ENCODE peak calls at places on chromosome 21, in nine cellular contexts. Z, X, D, I, F, L, K, G and W are unnamed samples.

GRCh38 chr21:45385549-45386050 is 19.4 kb upstream of the COL18A1 start:
- DNase-seq in Z (no peak), X (peak), D (no peak), I (no peak), F (no peak), L (peak), K (no peak), G (no peak), W (no peak)

GRCh38 chr21:34817821-34818662 is 149.2 kb downstream of the CLIC6 start:
- DNase-seq in Z (no peak), X (no peak), D (no peak), I (no peak), F (no peak), L (no peak), K (no peak), G (no peak), W (no peak)

GRCh38 chr21:45285266-45285931 is 2.3 kb downstream of the POFUT2 start:
- DNase-seq in Z (no peak), X (peak), D (no peak), I (peak), F (no peak), L (no peak), K (no peak), G (peak), W (no peak)

GRCh38 chr21:45959779-45960390 is 21.7 kb upstream of the COL6A1 start:
- DNase-seq in Z (no peak), X (no peak), D (no peak), I (no peak), F (no peak), L (no peak), K (no peak), G (no peak), W (no peak)

GRCh38 chr21:23694396-23694795 is 1912.9 kb downstream of the MRPL39 start:
- DNase-seq in Z (no peak), X (no peak), D (no peak), I (no peak), F (no peak), L (no peak), K (no peak), G (no peak), W (no peak)

GRCh38 chr21:45414396-45415187 is 9.6 kb downstream of the COL18A1 start:
- DNase-seq in Z (no peak), X (peak), D (no peak), I (no peak), F (no peak), L (peak), K (no peak), G (peak), W (no peak)

GRCh38 chr21:42367379-42368165 is 1.2 kb upstream of the TFF1 start:
- DNase-seq in Z (no peak), X (no peak), D (no peak), I (no peak), F (no peak), L (no peak), K (no peak), G (no peak), W (no peak)

GRCh38 chr21:17463441-17463840 is 49.4 kb upstream of the CXADR start:
- DNase-seq in Z (peak), X (no peak), D (no peak), I (no peak), F (peak), L (no peak), K (peak), G (no peak), W (peak)

GRCh38 chr21:44801468-44802395 is at the start of gene UBE2G2:
- DNase-seq in Z (peak), X (peak), D (peak), I (no peak), F (peak), L (peak), K (no peak), G (peak), W (no peak)

GRCh38 chr21:33688343-33688742 is 46.0 kb downstream of the ITSN1 start:
- DNase-seq in Z (no peak), X (no peak), D (no peak), I (no peak), F (no peak), L (no peak), K (peak), G (no peak), W (no peak)

GRCh38 chr21:41170442-41170841 is 2.5 kb downstream of the BACE2 start:
- DNase-seq in Z (peak), X (no peak), D (peak), I (no peak), F (peak), L (peak), K (no peak), G (peak), W (no peak)

GRCh38 chr21:41167348-41168342 is at the start of gene BACE2:
- DNase-seq in Z (peak), X (peak), D (peak), I (peak), F (peak), L (peak), K (no peak), G (peak), W (no peak)

GRCh38 chr21:33441489-33442477 is 38.0 kb downstream of the TMEM50B start:
- DNase-seq in Z (peak), X (peak), D (peak), I (no peak), F (peak), L (peak), K (peak), G (peak), W (peak)

GRCh38 chr21:15141236-15141970 is 76.6 kb upstream of the NRIP1 start:
- DNase-seq in Z (no peak), X (no peak), D (peak), I (no peak), F (peak), L (no peak), K (no peak), G (no peak), W (no peak)
- H3K4me3 ChIP-seq in Z (no peak), X (no peak), D (no peak), I (no peak), F (no peak), L (no peak), K (no peak), G (no peak), W (no peak)

GRCh38 chr21:39726133-39726532 is 18.9 kb upstream of the IGSF5 start:
- DNase-seq in Z (no peak), X (no peak), D (no peak), I (no peak), F (no peak), L (no peak), K (no peak), G (no peak), W (no peak)
- TF ChIP-seq CTCF in Z (no peak), X (no peak), D (no peak), I (no peak), F (no peak), L (no peak), K (peak), G (peak), W (peak)

DNA sequence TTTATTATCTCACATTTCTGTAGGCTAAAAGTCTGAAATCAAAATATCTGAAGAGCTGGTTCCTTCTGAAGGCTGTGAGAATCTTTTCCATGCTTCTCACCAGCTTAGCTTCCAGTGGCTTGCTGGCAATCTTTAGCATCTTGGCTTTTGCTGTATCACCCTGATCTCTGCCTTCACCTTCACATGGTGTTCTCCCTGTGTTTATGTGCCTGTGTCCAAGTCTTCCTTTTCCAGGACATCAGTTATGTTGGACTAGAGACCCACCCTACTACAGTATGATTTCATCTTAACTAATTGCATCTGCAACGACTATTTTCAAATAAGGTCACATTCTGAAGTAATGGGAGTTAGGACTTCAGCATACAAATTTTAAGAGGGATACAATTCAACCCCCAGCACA is 772.3 kb upstream of the ADAMTS5 start:
- DNase-seq in Z (no peak), X (no peak), D (no peak), I (no peak), F (no peak), L (no peak), K (no peak), G (no peak), W (no peak)
- H3K4me3 ChIP-seq in Z (no peak), X (no peak), D (no peak), I (no peak), F (no peak), L (no peak), K (no peak), G (no peak), W (no peak)

GRCh38 chr21:36388835-36389234 is 3.6 kb downstream of the CHAF1B start:
- DNase-seq in Z (peak), X (no peak), D (peak), I (no peak), F (no peak), L (no peak), K (no peak), G (peak), W (no peak)
- TF ChIP-seq CTCF in Z (no peak), X (peak), D (no peak), I (no peak), F (no peak), L (peak), K (peak), G (peak), W (no peak)